ENCODE peak calls at places on chromosome 20, in four cellular contexts. One of them, this sample, is unnamed.

GRCh38 chr20:64104667-64105451 is 2.5 kb downstream of the NPBWR2 start:
- DNase-seq in CD8-positive, alpha-beta T cell: no peak
- DNase-seq in body of pancreas: no peak
- DNase-seq in Peyer's patch: peak
- DNase-seq in this sample: no peak

GRCh38 chr20:21508230-21509078 is 5.4 kb downstream of the NKX2-2 start:
- DNase-seq in body of pancreas: no peak
- DNase-seq in Peyer's patch: no peak
- DNase-seq in CD8-positive, alpha-beta T cell: no peak
- DNase-seq in this sample: no peak

GRCh38 chr20:25248501-25249172 is 752 bp downstream of the PYGB start:
- DNase-seq in Peyer's patch: peak
- DNase-seq in body of pancreas: peak
- DNase-seq in CD8-positive, alpha-beta T cell: no peak
- DNase-seq in this sample: peak

GRCh38 chr20:15065794-15066193 is 728.4 kb upstream of the FLRT3 start:
- DNase-seq in Peyer's patch: no peak
- DNase-seq in CD8-positive, alpha-beta T cell: no peak
- DNase-seq in body of pancreas: no peak
- DNase-seq in this sample: no peak

GRCh38 chr20:4730782-4731181 is 9.1 kb downstream of the PRND start:
- DNase-seq in body of pancreas: no peak
- DNase-seq in Peyer's patch: no peak
- DNase-seq in CD8-positive, alpha-beta T cell: no peak
- DNase-seq in this sample: no peak

GRCh38 chr20:61936701-61937131 is 129.0 kb downstream of the TAF4 start:
- DNase-seq in body of pancreas: no peak
- DNase-seq in CD8-positive, alpha-beta T cell: no peak
- DNase-seq in Peyer's patch: no peak
- DNase-seq in this sample: no peak

GRCh38 chr20:61949363-61949713 is 116.3 kb downstream of the TAF4 start:
- DNase-seq in CD8-positive, alpha-beta T cell: no peak
- DNase-seq in body of pancreas: no peak
- DNase-seq in Peyer's patch: no peak
- DNase-seq in this sample: no peak

GRCh38 chr20:16621435-16622141 is 48.3 kb upstream of the KIF16B start:
- DNase-seq in body of pancreas: no peak
- DNase-seq in CD8-positive, alpha-beta T cell: no peak
- DNase-seq in Peyer's patch: no peak
- DNase-seq in this sample: no peak

GRCh38 chr20:63315240-63315981 is 22.4 kb downstream of the COL20A1 start:
- DNase-seq in Peyer's patch: no peak
- DNase-seq in body of pancreas: no peak
- DNase-seq in CD8-positive, alpha-beta T cell: no peak
- DNase-seq in this sample: no peak

GRCh38 chr20:44717986-44718385 is 2.8 kb downstream of the CCN5 start:
- DNase-seq in body of pancreas: no peak
- DNase-seq in CD8-positive, alpha-beta T cell: no peak
- DNase-seq in Peyer's patch: no peak
- DNase-seq in this sample: no peak

GRCh38 chr20:4090756-4091331 is 75.5 kb upstream of the RNF24 start:
- DNase-seq in Peyer's patch: peak
- DNase-seq in CD8-positive, alpha-beta T cell: no peak
- DNase-seq in body of pancreas: no peak
- DNase-seq in this sample: no peak

GRCh38 chr20:13402171-13402760 is 181.2 kb downstream of the ISM1 start:
- DNase-seq in CD8-positive, alpha-beta T cell: no peak
- DNase-seq in body of pancreas: no peak
- DNase-seq in Peyer's patch: no peak
- DNase-seq in this sample: no peak

GRCh38 chr20:22584922-22585785 is 782 bp upstream of the FOXA2 start:
- DNase-seq in body of pancreas: peak
- DNase-seq in Peyer's patch: no peak
- DNase-seq in CD8-positive, alpha-beta T cell: no peak
- DNase-seq in this sample: no peak

GRCh38 chr20:19531446-19531845 is 226.6 kb upstream of the RIN2 start:
- DNase-seq in Peyer's patch: no peak
- DNase-seq in CD8-positive, alpha-beta T cell: no peak
- DNase-seq in body of pancreas: no peak
- DNase-seq in this sample: no peak

GRCh38 chr20:44187054-44187762 is at the start of gene JPH2:
- DNase-seq in body of pancreas: peak
- DNase-seq in CD8-positive, alpha-beta T cell: no peak
- DNase-seq in Peyer's patch: no peak
- DNase-seq in this sample: no peak

GRCh38 chr20:64255361-64256281 is at the start of gene PCMTD2:
- DNase-seq in Peyer's patch: peak
- DNase-seq in CD8-positive, alpha-beta T cell: peak
- DNase-seq in body of pancreas: peak
- DNase-seq in this sample: peak

GRCh38 chr20:3723284-3723683 is 9.2 kb upstream of the HSPA12B start:
- DNase-seq in body of pancreas: no peak
- DNase-seq in CD8-positive, alpha-beta T cell: no peak
- DNase-seq in Peyer's patch: no peak
- DNase-seq in this sample: no peak

GRCh38 chr20:64112691-64113443 is 5.5 kb upstream of the NPBWR2 start:
- DNase-seq in Peyer's patch: peak
- DNase-seq in CD8-positive, alpha-beta T cell: peak
- DNase-seq in body of pancreas: no peak
- DNase-seq in this sample: no peak

GRCh38 chr20:53708129-53708968 is 114.7 kb upstream of the ZNF217 start:
- DNase-seq in Peyer's patch: no peak
- DNase-seq in body of pancreas: no peak
- DNase-seq in CD8-positive, alpha-beta T cell: no peak
- DNase-seq in this sample: peak

GRCh38 chr20:61109221-61109805 is 142.7 kb upstream of the CDH4 start:
- DNase-seq in CD8-positive, alpha-beta T cell: no peak
- DNase-seq in body of pancreas: no peak
- DNase-seq in Peyer's patch: no peak
- DNase-seq in this sample: no peak

GRCh38 chr20:33674294-33675126 is at the start of gene NECAB3:
- DNase-seq in Peyer's patch: peak
- DNase-seq in body of pancreas: peak
- DNase-seq in CD8-positive, alpha-beta T cell: peak
- DNase-seq in this sample: peak

GRCh38 chr20:62366370-62367135 is 559 bp downstream of the LAMA5 start:
- DNase-seq in CD8-positive, alpha-beta T cell: no peak
- DNase-seq in body of pancreas: no peak
- DNase-seq in Peyer's patch: no peak
- DNase-seq in this sample: no peak

GRCh38 chr20:6828794-6829423 is 61.4 kb downstream of the BMP2 start:
- DNase-seq in body of pancreas: peak
- DNase-seq in Peyer's patch: peak
- DNase-seq in CD8-positive, alpha-beta T cell: no peak
- DNase-seq in this sample: no peak

GRCh38 chr20:46307999-46308257 is 370 bp downstream of the CDH22 start:
- DNase-seq in CD8-positive, alpha-beta T cell: peak
- DNase-seq in body of pancreas: no peak
- DNase-seq in Peyer's patch: no peak
- DNase-seq in this sample: no peak

GRCh38 chr20:46306743-46307138 is 1.6 kb downstream of the CDH22 start:
- DNase-seq in CD8-positive, alpha-beta T cell: no peak
- DNase-seq in body of pancreas: no peak
- DNase-seq in Peyer's patch: no peak
- DNase-seq in this sample: no peak

GRCh38 chr20:46308258-46309157 is at the start of gene CDH22:
- DNase-seq in Peyer's patch: no peak
- DNase-seq in CD8-positive, alpha-beta T cell: no peak
- DNase-seq in body of pancreas: peak
- DNase-seq in this sample: peak

GRCh38 chr20:46305973-46306360 is 2.3 kb downstream of the CDH22 start:
- DNase-seq in body of pancreas: no peak
- DNase-seq in CD8-positive, alpha-beta T cell: no peak
- DNase-seq in Peyer's patch: no peak
- DNase-seq in this sample: no peak

GRCh38 chr20:46307139-46307998 is 929 bp downstream of the CDH22 start:
- DNase-seq in Peyer's patch: peak
- DNase-seq in body of pancreas: peak
- DNase-seq in CD8-positive, alpha-beta T cell: peak
- DNase-seq in this sample: peak
- H3K4me3 ChIP-seq in Peyer's patch: peak
- H3K4me3 ChIP-seq in body of pancreas: no peak
- H3K4me3 ChIP-seq in CD8-positive, alpha-beta T cell: peak
- H3K4me3 ChIP-seq in this sample: peak

DNA sequence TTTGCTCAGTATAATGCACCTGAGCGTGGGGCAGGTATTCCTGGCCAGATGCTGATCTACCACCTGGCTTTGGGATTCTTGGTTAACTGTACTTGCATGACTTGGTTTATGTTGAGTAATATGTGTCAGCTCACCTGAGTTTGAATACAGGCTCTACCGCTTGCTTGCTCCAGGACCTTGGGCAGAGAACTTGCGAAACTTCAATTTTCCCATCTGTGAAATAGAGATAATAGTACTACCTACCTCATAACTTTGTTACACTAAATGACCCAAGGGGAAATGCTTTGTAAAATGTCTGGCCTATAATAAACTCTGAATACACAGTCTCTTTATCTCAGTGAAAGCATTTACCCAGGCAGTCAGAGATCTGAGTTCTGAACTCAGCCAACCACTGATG is 51.8 kb downstream of the SCAND1 start:
- DNase-seq in body of pancreas: no peak
- DNase-seq in CD8-positive, alpha-beta T cell: no peak
- DNase-seq in Peyer's patch: no peak
- DNase-seq in this sample: no peak
- H3K27ac ChIP-seq in body of pancreas: no peak
- H3K27ac ChIP-seq in CD8-positive, alpha-beta T cell: no peak
- H3K27ac ChIP-seq in Peyer's patch: no peak
- H3K27ac ChIP-seq in this sample: no peak

GRCh38 chr20:48458601-48459385 is 369.0 kb downstream of the PREX1 start:
- DNase-seq in CD8-positive, alpha-beta T cell: no peak
- DNase-seq in Peyer's patch: no peak
- DNase-seq in body of pancreas: no peak
- DNase-seq in this sample: no peak

GRCh38 chr20:48458003-48458377 is 369.8 kb downstream of the PREX1 start:
- DNase-seq in CD8-positive, alpha-beta T cell: no peak
- DNase-seq in Peyer's patch: no peak
- DNase-seq in body of pancreas: no peak
- DNase-seq in this sample: no peak

GRCh38 chr20:48455606-48456360 is 372.0 kb downstream of the PREX1 start:
- DNase-seq in body of pancreas: no peak
- DNase-seq in Peyer's patch: no peak
- DNase-seq in CD8-positive, alpha-beta T cell: no peak
- DNase-seq in this sample: no peak

GRCh38 chr20:48456361-48457184 is 371.2 kb downstream of the PREX1 start:
- DNase-seq in Peyer's patch: no peak
- DNase-seq in CD8-positive, alpha-beta T cell: no peak
- DNase-seq in body of pancreas: no peak
- DNase-seq in this sample: no peak

GRCh38 chr20:48457261-48458002 is 370.4 kb downstream of the PREX1 start:
- DNase-seq in Peyer's patch: no peak
- DNase-seq in CD8-positive, alpha-beta T cell: no peak
- DNase-seq in body of pancreas: no peak
- DNase-seq in this sample: no peak
- H3K4me3 ChIP-seq in Peyer's patch: no peak
- H3K4me3 ChIP-seq in CD8-positive, alpha-beta T cell: no peak
- H3K4me3 ChIP-seq in body of pancreas: no peak
- H3K4me3 ChIP-seq in this sample: no peak

GRCh38 chr20:41618807-41619294 is 674 bp upstream of the CHD6 start:
- DNase-seq in CD8-positive, alpha-beta T cell: no peak
- DNase-seq in Peyer's patch: no peak
- DNase-seq in body of pancreas: no peak
- DNase-seq in this sample: no peak

GRCh38 chr20:41617931-41618806 is at the start of gene CHD6:
- DNase-seq in CD8-positive, alpha-beta T cell: peak
- DNase-seq in body of pancreas: peak
- DNase-seq in Peyer's patch: peak
- DNase-seq in this sample: peak

GRCh38 chr20:41615110-41615509 is 3.1 kb downstream of the CHD6 start:
- DNase-seq in body of pancreas: no peak
- DNase-seq in Peyer's patch: no peak
- DNase-seq in CD8-positive, alpha-beta T cell: no peak
- DNase-seq in this sample: no peak

GRCh38 chr20:41615671-41616070 is 2.5 kb downstream of the CHD6 start:
- DNase-seq in Peyer's patch: no peak
- DNase-seq in CD8-positive, alpha-beta T cell: no peak
- DNase-seq in body of pancreas: no peak
- DNase-seq in this sample: no peak

DNA sequence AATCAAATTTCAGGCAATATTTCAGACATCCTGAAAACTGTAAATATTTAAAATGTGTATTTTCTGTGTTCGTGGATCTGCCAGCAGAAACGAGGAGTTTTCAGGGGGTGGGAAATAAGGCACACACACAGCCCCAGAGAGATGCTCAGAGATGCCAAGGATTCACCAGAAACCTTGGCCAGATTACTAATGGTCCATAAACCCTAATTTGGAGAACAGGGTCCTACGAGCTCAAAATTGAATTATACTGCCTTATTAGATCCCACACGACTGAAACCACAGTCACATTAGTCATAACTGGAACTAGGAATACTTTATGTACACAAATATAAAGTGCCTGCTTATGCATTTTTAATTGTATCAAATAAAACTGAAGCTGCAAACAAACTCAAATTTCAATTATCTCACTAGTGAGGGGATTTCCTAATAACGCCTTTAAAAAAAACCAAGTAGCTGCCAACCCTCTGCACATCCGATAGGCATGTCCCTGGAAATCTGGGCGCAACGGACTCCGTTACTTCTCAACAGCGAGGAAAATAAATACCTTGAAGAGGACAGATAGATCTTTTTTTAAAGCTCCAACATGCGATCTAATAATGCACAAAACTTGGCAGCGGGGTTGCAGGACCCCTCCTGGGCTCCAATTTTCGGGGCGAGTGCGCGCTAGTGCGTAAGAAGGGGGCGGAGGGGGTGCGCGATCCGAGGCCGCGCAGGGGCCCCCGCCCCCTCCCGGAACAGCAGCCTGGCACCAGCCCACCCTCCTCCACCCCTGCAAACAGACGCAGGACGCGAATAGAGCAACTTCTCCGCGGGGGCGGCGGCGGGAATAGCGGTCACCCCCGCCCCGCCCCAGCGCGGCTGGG is 887 bp downstream of the CHD6 start:
- DNase-seq in CD8-positive, alpha-beta T cell: peak
- DNase-seq in body of pancreas: peak
- DNase-seq in Peyer's patch: peak
- DNase-seq in this sample: peak
- H3K27ac ChIP-seq in CD8-positive, alpha-beta T cell: peak
- H3K27ac ChIP-seq in body of pancreas: peak
- H3K27ac ChIP-seq in Peyer's patch: peak
- H3K27ac ChIP-seq in this sample: peak

GRCh38 chr20:41616228-41616627 is 1.9 kb downstream of the CHD6 start:
- DNase-seq in body of pancreas: no peak
- DNase-seq in Peyer's patch: no peak
- DNase-seq in CD8-positive, alpha-beta T cell: no peak
- DNase-seq in this sample: no peak
- H3K4me3 ChIP-seq in body of pancreas: no peak
- H3K4me3 ChIP-seq in Peyer's patch: no peak
- H3K4me3 ChIP-seq in CD8-positive, alpha-beta T cell: no peak
- H3K4me3 ChIP-seq in this sample: no peak

This sample was measured in CD4-positive, alpha-beta memory T cell.